ENCODE peak calls at places on chromosomes 7 and 10, in seven cellular contexts. One of them, this sample, is unnamed.

GRCh38 chr10:33655921-33656320 is 321.5 kb upstream of the NRP1 start:
- DNase-seq in WTC11: no peak
- DNase-seq in non-pigmented ciliary epithelial cell: no peak
- DNase-seq in astrocyte: peak; percentile 38
- DNase-seq in HTR-8/SVneo: no peak
- DNase-seq in fibroblast of pulmonary artery: peak; percentile 42
- DNase-seq in hypothalamus: no peak
- DNase-seq in this sample: no peak

GRCh38 chr7:1856966-1857441 is 186.9 kb downstream of the ELFN1 start:
- DNase-seq in WTC11: peak; percentile 9
- DNase-seq in fibroblast of pulmonary artery: no peak
- DNase-seq in astrocyte: no peak
- DNase-seq in HTR-8/SVneo: no peak
- DNase-seq in non-pigmented ciliary epithelial cell: no peak
- DNase-seq in hypothalamus: no peak
- DNase-seq in this sample: peak; percentile 52

GRCh38 chr10:14667748-14668147 is 106.9 kb downstream of the FAM107B start:
- DNase-seq in astrocyte: no peak
- DNase-seq in WTC11: no peak
- DNase-seq in non-pigmented ciliary epithelial cell: no peak
- DNase-seq in HTR-8/SVneo: no peak
- DNase-seq in fibroblast of pulmonary artery: no peak
- DNase-seq in hypothalamus: no peak
- DNase-seq in this sample: no peak

GRCh38 chr10:108904163-108904878 is 1019.0 kb downstream of the XPNPEP1 start:
- DNase-seq in HTR-8/SVneo: no peak
- DNase-seq in WTC11: no peak
- DNase-seq in non-pigmented ciliary epithelial cell: no peak
- DNase-seq in hypothalamus: no peak
- DNase-seq in fibroblast of pulmonary artery: peak; percentile 22
- DNase-seq in astrocyte: peak; percentile 38
- DNase-seq in this sample: no peak

GRCh38 chr10:71347587-71348395 is 28.7 kb downstream of the SLC29A3 start:
- DNase-seq in HTR-8/SVneo: no peak
- DNase-seq in WTC11: no peak
- DNase-seq in hypothalamus: no peak
- DNase-seq in non-pigmented ciliary epithelial cell: no peak
- DNase-seq in fibroblast of pulmonary artery: no peak
- DNase-seq in astrocyte: no peak
- DNase-seq in this sample: no peak

GRCh38 chr10:88186335-88186734 is 322.9 kb downstream of the PTEN start:
- DNase-seq in hypothalamus: no peak
- DNase-seq in WTC11: no peak
- DNase-seq in astrocyte: peak; percentile 63
- DNase-seq in non-pigmented ciliary epithelial cell: peak; percentile 50
- DNase-seq in fibroblast of pulmonary artery: peak; percentile 63
- DNase-seq in HTR-8/SVneo: no peak
- DNase-seq in this sample: no peak

GRCh38 chr7:1715331-1715625 is 45.2 kb downstream of the ELFN1 start:
- DNase-seq in HTR-8/SVneo: no peak
- DNase-seq in non-pigmented ciliary epithelial cell: no peak
- DNase-seq in fibroblast of pulmonary artery: no peak
- DNase-seq in WTC11: no peak
- DNase-seq in hypothalamus: no peak
- DNase-seq in astrocyte: no peak
- DNase-seq in this sample: no peak

GRCh38 chr10:116741391-116742351 is 695 bp downstream of the HSPA12A start:
- DNase-seq in hypothalamus: no peak
- DNase-seq in non-pigmented ciliary epithelial cell: no peak
- DNase-seq in WTC11: peak; percentile 23
- DNase-seq in fibroblast of pulmonary artery: no peak
- DNase-seq in astrocyte: no peak
- DNase-seq in HTR-8/SVneo: no peak
- DNase-seq in this sample: no peak

GRCh38 chr10:88979153-88979562 is 11.4 kb upstream of the FAS start:
- DNase-seq in HTR-8/SVneo: no peak
- DNase-seq in WTC11: no peak
- DNase-seq in fibroblast of pulmonary artery: peak; percentile 84
- DNase-seq in non-pigmented ciliary epithelial cell: no peak
- DNase-seq in astrocyte: peak; percentile 97
- DNase-seq in hypothalamus: no peak
- DNase-seq in this sample: no peak

GRCh38 chr10:86284355-86285105 is 82.1 kb downstream of the GRID1 start:
- DNase-seq in hypothalamus: no peak
- DNase-seq in HTR-8/SVneo: no peak
- DNase-seq in WTC11: no peak
- DNase-seq in fibroblast of pulmonary artery: no peak
- DNase-seq in astrocyte: no peak
- DNase-seq in non-pigmented ciliary epithelial cell: no peak
- DNase-seq in this sample: peak; percentile 74

GRCh38 chr7:2633538-2634264 is 1.9 kb downstream of the TTYH3 start:
- DNase-seq in HTR-8/SVneo: peak; percentile 90
- DNase-seq in WTC11: no peak
- DNase-seq in astrocyte: peak; percentile 83
- DNase-seq in hypothalamus: peak; percentile 39
- DNase-seq in fibroblast of pulmonary artery: peak; percentile 90
- DNase-seq in non-pigmented ciliary epithelial cell: peak; percentile 57
- DNase-seq in this sample: peak; percentile 83

GRCh38 chr10:112981553-112981952 is 31.5 kb downstream of the TCF7L2 start:
- DNase-seq in non-pigmented ciliary epithelial cell: no peak
- DNase-seq in HTR-8/SVneo: no peak
- DNase-seq in fibroblast of pulmonary artery: no peak
- DNase-seq in WTC11: no peak
- DNase-seq in astrocyte: peak; percentile 70
- DNase-seq in hypothalamus: no peak
- DNase-seq in this sample: no peak

GRCh38 chr10:89861199-89861573 is 159.8 kb downstream of the KIF20B start:
- DNase-seq in hypothalamus: no peak
- DNase-seq in fibroblast of pulmonary artery: no peak
- DNase-seq in WTC11: no peak
- DNase-seq in astrocyte: no peak
- DNase-seq in non-pigmented ciliary epithelial cell: no peak
- DNase-seq in HTR-8/SVneo: no peak
- DNase-seq in this sample: no peak

GRCh38 chr7:98222533-98223195 is 11.4 kb downstream of the BHLHA15 start:
- DNase-seq in non-pigmented ciliary epithelial cell: no peak
- DNase-seq in hypothalamus: no peak
- DNase-seq in HTR-8/SVneo: no peak
- DNase-seq in fibroblast of pulmonary artery: no peak
- DNase-seq in astrocyte: no peak
- DNase-seq in WTC11: no peak
- DNase-seq in this sample: peak; percentile 58

GRCh38 chr7:75876126-75876881 is 2.5 kb upstream of the RHBDD2 start:
- DNase-seq in non-pigmented ciliary epithelial cell: no peak
- DNase-seq in WTC11: no peak
- DNase-seq in hypothalamus: no peak
- DNase-seq in fibroblast of pulmonary artery: no peak
- DNase-seq in astrocyte: no peak
- DNase-seq in HTR-8/SVneo: no peak
- DNase-seq in this sample: no peak

GRCh38 chr10:76632158-76633051 is 1005.2 kb downstream of the KCNMA1 start:
- DNase-seq in HTR-8/SVneo: peak; percentile 38
- DNase-seq in hypothalamus: no peak
- DNase-seq in non-pigmented ciliary epithelial cell: no peak
- DNase-seq in astrocyte: no peak
- DNase-seq in WTC11: peak; percentile 36
- DNase-seq in fibroblast of pulmonary artery: peak; percentile 1
- DNase-seq in this sample: no peak

GRCh38 chr10:125448596-125448995 is 234.4 kb downstream of the TEX36 start:
- DNase-seq in hypothalamus: no peak
- DNase-seq in fibroblast of pulmonary artery: no peak
- DNase-seq in non-pigmented ciliary epithelial cell: no peak
- DNase-seq in astrocyte: no peak
- DNase-seq in HTR-8/SVneo: peak; percentile 7
- DNase-seq in WTC11: peak; percentile 83
- DNase-seq in this sample: no peak

GRCh38 chr10:109259293-109259692 is 664.0 kb downstream of the XPNPEP1 start:
- DNase-seq in HTR-8/SVneo: peak; percentile 41
- DNase-seq in astrocyte: peak; percentile 30
- DNase-seq in non-pigmented ciliary epithelial cell: peak; percentile 42
- DNase-seq in WTC11: no peak
- DNase-seq in hypothalamus: no peak
- DNase-seq in fibroblast of pulmonary artery: peak; percentile 21
- DNase-seq in this sample: no peak

GRCh38 chr10:129790710-129791446 is 173.2 kb downstream of the EBF3 start:
- DNase-seq in fibroblast of pulmonary artery: no peak
- DNase-seq in astrocyte: no peak
- DNase-seq in HTR-8/SVneo: no peak
- DNase-seq in hypothalamus: no peak
- DNase-seq in non-pigmented ciliary epithelial cell: no peak
- DNase-seq in WTC11: no peak
- DNase-seq in this sample: peak; percentile 9

GRCh38 chr7:2524808-2525140 is 5.2 kb downstream of the LFNG start:
- DNase-seq in HTR-8/SVneo: no peak
- DNase-seq in hypothalamus: no peak
- DNase-seq in astrocyte: no peak
- DNase-seq in non-pigmented ciliary epithelial cell: no peak
- DNase-seq in fibroblast of pulmonary artery: no peak
- DNase-seq in WTC11: peak; percentile 88
- DNase-seq in this sample: no peak

GRCh38 chr7:98399462-98399861 is 1.4 kb downstream of the BAIAP2L1 start:
- DNase-seq in fibroblast of pulmonary artery: no peak
- DNase-seq in non-pigmented ciliary epithelial cell: no peak
- DNase-seq in astrocyte: peak; percentile 49
- DNase-seq in WTC11: no peak
- DNase-seq in HTR-8/SVneo: no peak
- DNase-seq in hypothalamus: no peak
- DNase-seq in this sample: no peak

GRCh38 chr10:361203-362135 is 226.2 kb downstream of the ZMYND11 start:
- DNase-seq in non-pigmented ciliary epithelial cell: no peak
- DNase-seq in fibroblast of pulmonary artery: no peak
- DNase-seq in WTC11: no peak
- DNase-seq in HTR-8/SVneo: no peak
- DNase-seq in hypothalamus: no peak
- DNase-seq in astrocyte: no peak
- DNase-seq in this sample: no peak

GRCh38 chr7:37342170-37342569 is 106.5 kb downstream of the ELMO1 start:
- DNase-seq in fibroblast of pulmonary artery: no peak
- DNase-seq in non-pigmented ciliary epithelial cell: no peak
- DNase-seq in hypothalamus: no peak
- DNase-seq in WTC11: no peak
- DNase-seq in HTR-8/SVneo: no peak
- DNase-seq in astrocyte: no peak
- DNase-seq in this sample: no peak

GRCh38 chr7:6367701-6368211 is 80.0 kb downstream of the DAGLB start:
- DNase-seq in hypothalamus: no peak
- DNase-seq in astrocyte: peak; percentile 42
- DNase-seq in fibroblast of pulmonary artery: peak; percentile 83
- DNase-seq in HTR-8/SVneo: peak; percentile 65
- DNase-seq in WTC11: no peak
- DNase-seq in non-pigmented ciliary epithelial cell: no peak
- DNase-seq in this sample: no peak

This sample was measured in suprapubic skin.